ENCODE peak calls at places on chromosomes 7 and 10, in seven cellular contexts. B, D, M, V, W, G and R are unnamed samples.

GRCh38 chr7:17234398-17235021 is 63.9 kb upstream of the AHR start:
- DNase-seq in B (peak; percentile 63), D (peak; percentile 83), M (peak; percentile 56), V (peak; percentile 46), W (peak; percentile 42), G (peak; percentile 85), R (peak; percentile 44)

GRCh38 chr10:132562916-132563456 is 25.4 kb downstream of the INPP5A start:
- DNase-seq in B (no peak), D (no peak), M (no peak), V (no peak), W (no peak), G (no peak), R (no peak)

GRCh38 chr10:60384708-60385398 is 4.8 kb downstream of the ANK3 start:
- DNase-seq in B (peak; percentile 16), D (peak; percentile 92), M (no peak), V (no peak), W (no peak), G (no peak), R (no peak)

GRCh38 chr7:158430308-158431034 is 157.2 kb downstream of the PTPRN2 start:
- DNase-seq in B (no peak), D (no peak), M (no peak), V (no peak), W (no peak), G (peak; percentile 37), R (no peak)

GRCh38 chr10:109640915-109641314 is 282.4 kb downstream of the XPNPEP1 start:
- DNase-seq in B (no peak), D (no peak), M (no peak), V (no peak), W (no peak), G (no peak), R (no peak)

GRCh38 chr7:134809611-134810010 is 30.2 kb downstream of the CALD1 start:
- DNase-seq in B (no peak), D (no peak), M (no peak), V (no peak), W (no peak), G (no peak), R (no peak)

GRCh38 chr10:119263966-119264621 is 56.7 kb downstream of the GRK5 start:
- DNase-seq in B (no peak), D (peak; percentile 37), M (no peak), V (no peak), W (no peak), G (no peak), R (no peak)

GRCh38 chr10:132959296-132959961 is 17.1 kb upstream of the CFAP46 start:
- DNase-seq in B (no peak), D (no peak), M (no peak), V (no peak), W (no peak), G (peak; percentile 51), R (peak; percentile 60)

GRCh38 chr7:30474893-30475292 is 3.7 kb downstream of the NOD1 start:
- DNase-seq in B (peak; percentile 26), D (peak; percentile 75), M (no peak), V (no peak), W (no peak), G (no peak), R (no peak)

GRCh38 chr10:21827308-21827707 is 176.2 kb downstream of the DNAJC1 start:
- DNase-seq in B (no peak), D (no peak), M (no peak), V (no peak), W (no peak), G (no peak), R (no peak)

GRCh38 chr10:482848-483247 is 206.6 kb downstream of the DIP2C start:
- DNase-seq in B (no peak), D (no peak), M (no peak), V (no peak), W (no peak), G (no peak), R (no peak)

GRCh38 chr7:123208793-123209192 is 9.0 kb upstream of the SLC13A1 start:
- DNase-seq in B (no peak), D (no peak), M (no peak), V (peak; percentile 25), W (no peak), G (no peak), R (no peak)

GRCh38 chr7:82131224-82131623 is 312.4 kb downstream of the CACNA2D1 start:
- DNase-seq in B (no peak), D (no peak), M (no peak), V (no peak), W (no peak), G (no peak), R (no peak)

GRCh38 chr10:124332426-124332825 is 86.3 kb downstream of the OAT start:
- DNase-seq in B (no peak), D (no peak), M (no peak), V (no peak), W (no peak), G (no peak), R (no peak)

GRCh38 chr7:139574618-139575337 is 51.3 kb downstream of the CLEC2L start:
- DNase-seq in B (no peak), D (no peak), M (no peak), V (no peak), W (no peak), G (no peak), R (no peak)

GRCh38 chr10:80290474-80291220 is 1.2 kb upstream of the MAT1A start:
- DNase-seq in B (no peak), D (no peak), M (no peak), V (no peak), W (no peak), G (no peak), R (no peak)

GRCh38 chr7:7710469-7710868 is 7.9 kb downstream of the RPA3 start:
- DNase-seq in B (no peak), D (no peak), M (no peak), V (no peak), W (no peak), G (no peak), R (no peak)